ENCODE peak calls at places on chromosomes 2 and 18, in seven cellular contexts. J is amygdala, C is GM04504, A is HCEC 1CT, Z is progenitor cell of endocrine pancreas, W is SK-N-SH, P is NCI-H2029. Y is an unnamed sample.

GRCh38 chr2:128774320-128775063 is 455.8 kb upstream of the HS6ST1 start:
- DNase-seq in J (no peak), C (no peak), A (no peak), Z (no peak), W (no peak), P (no peak), Y (no peak)

GRCh38 chr2:68368657-68369339 is 3.7 kb downstream of the PLEK start:
- DNase-seq in J (peak), C (peak), A (peak), Z (no peak), W (no peak), P (no peak), Y (peak)

GRCh38 chr18:41818381-41819355 is 136.4 kb upstream of the PIK3C3 start:
- DNase-seq in J (no peak), C (no peak), A (no peak), Z (no peak), W (no peak), P (no peak), Y (no peak)

GRCh38 chr2:148756292-148756975 is 111.9 kb downstream of the EPC2 start:
- DNase-seq in J (no peak), C (no peak), A (peak), Z (no peak), W (no peak), P (no peak), Y (peak)

GRCh38 chr2:212037062-212037461 is 501.5 kb downstream of the ERBB4 start:
- DNase-seq in J (no peak), C (no peak), A (no peak), Z (no peak), W (no peak), P (no peak), Y (no peak)

GRCh38 chr2:191571163-191571769 is 106.7 kb upstream of the NABP1 start:
- DNase-seq in J (no peak), C (peak), A (peak), Z (no peak), W (no peak), P (no peak), Y (peak)

GRCh38 chr2:105750735-105751134 is 6.0 kb downstream of the NCK2 start:
- DNase-seq in J (no peak), C (no peak), A (no peak), Z (no peak), W (no peak), P (no peak), Y (no peak)

GRCh38 chr18:32093106-32093511 is 1.4 kb downstream of the RNF138 start:
- DNase-seq in J (peak), C (peak), A (peak), Z (peak), W (no peak), P (peak), Y (peak)

GRCh38 chr2:191436368-191437055 is 191.3 kb downstream of the MYO1B start:
- DNase-seq in J (no peak), C (no peak), A (no peak), Z (no peak), W (peak), P (no peak), Y (no peak)

GRCh38 chr2:103959174-103960125 is 894.5 kb upstream of the POU3F3 start:
- DNase-seq in J (peak), C (no peak), A (no peak), Z (peak), W (peak), P (peak), Y (peak)

GRCh38 chr18:44672506-44672905 is 8.2 kb upstream of the SETBP1 start:
- DNase-seq in J (no peak), C (no peak), A (no peak), Z (no peak), W (no peak), P (no peak), Y (no peak)

GRCh38 chr2:117985092-117985491 is 28.8 kb downstream of the CCDC93 start:
- DNase-seq in J (no peak), C (no peak), A (no peak), Z (no peak), W (peak), P (no peak), Y (no peak)

GRCh38 chr18:944440-944839 is 39.8 kb downstream of the ADCYAP1 start:
- DNase-seq in J (no peak), C (peak), A (no peak), Z (no peak), W (no peak), P (no peak), Y (peak)

GRCh38 chr2:128435576-128436497 is 117.2 kb upstream of the HS6ST1 start:
- DNase-seq in J (no peak), C (no peak), A (no peak), Z (no peak), W (no peak), P (no peak), Y (no peak)

GRCh38 chr2:46067501-46068292 is 229.5 kb upstream of the EPAS1 start:
- DNase-seq in J (no peak), C (peak), A (peak), Z (no peak), W (no peak), P (no peak), Y (peak)

GRCh38 chr2:28452534-28453081 is 43.3 kb upstream of the PLB1 start:
- DNase-seq in J (peak), C (no peak), A (peak), Z (peak), W (peak), P (peak), Y (peak)

GRCh38 chr18:74546751-74547530 is 12.6 kb downstream of the CNDP1 start:
- DNase-seq in J (no peak), C (peak), A (peak), Z (no peak), W (no peak), P (no peak), Y (peak)

GRCh38 chr2:41141146-41141791 is 689.4 kb upstream of the SLC8A1 start:
- DNase-seq in J (no peak), C (no peak), A (no peak), Z (no peak), W (no peak), P (no peak), Y (no peak)

GRCh38 chr2:237546876-237547395 is 19.4 kb upstream of the PRLH start:
- DNase-seq in J (no peak), C (no peak), A (no peak), Z (no peak), W (no peak), P (no peak), Y (no peak)

GRCh38 chr2:199329466-199329865 is 128.3 kb downstream of the SATB2 start:
- DNase-seq in J (no peak), C (no peak), A (no peak), Z (no peak), W (no peak), P (no peak), Y (peak)

GRCh38 chr2:236308855-236309668 is 44.9 kb upstream of the ASB18 start:
- DNase-seq in J (no peak), C (no peak), A (no peak), Z (no peak), W (no peak), P (no peak), Y (no peak)

GRCh38 chr2:3827673-3828575 is 124.5 kb downstream of the DCDC2C start:
- DNase-seq in J (no peak), C (no peak), A (no peak), Z (no peak), W (peak), P (no peak), Y (peak)

GRCh38 chr2:211408485-211408884 is 852.1 kb downstream of the CPS1 start:
- DNase-seq in J (no peak), C (no peak), A (no peak), Z (no peak), W (no peak), P (peak), Y (peak)

GRCh38 chr2:121104721-121105141 is 180.3 kb downstream of the TFCP2L1 start:
- DNase-seq in J (no peak), C (no peak), A (no peak), Z (peak), W (no peak), P (no peak), Y (peak)

GRCh38 chr18:22493255-22493654 is 75.5 kb upstream of the CTAGE1 start:
- DNase-seq in J (no peak), C (no peak), A (no peak), Z (no peak), W (no peak), P (no peak), Y (no peak)

GRCh38 chr2:168526641-168527040 is 70.6 kb downstream of the CERS6 start:
- DNase-seq in J (no peak), C (no peak), A (peak), Z (no peak), W (no peak), P (no peak), Y (no peak)

GRCh38 chr2:232345251-232345650 is 33.3 kb upstream of the ALPP start:
- DNase-seq in J (no peak), C (no peak), A (no peak), Z (no peak), W (no peak), P (no peak), Y (no peak)

GRCh38 chr2:169086893-169087467 is 17.6 kb downstream of the DHRS9 start:
- DNase-seq in J (no peak), C (no peak), A (no peak), Z (no peak), W (no peak), P (peak), Y (no peak)

GRCh38 chr2:241818229-241818942 is 9.4 kb downstream of the NEU4 start:
- DNase-seq in J (no peak), C (no peak), A (no peak), Z (no peak), W (no peak), P (no peak), Y (no peak)

Y was measured in ELR.